ENCODE peak calls at places on chromosome 9, in nine cellular contexts. One of them, this sample, is unnamed. For H3K9me3 and H3K27me3, the result is how much of the 10 kb centered on the place peaks cover.

GRCh38 chr9:95773061-95773433 is 102.4 kb upstream of the ERCC6L2 start:
- DNase-seq in body of pancreas: no peak
- DNase-seq in MG63: peak
- DNase-seq in thyroid gland: no peak
- DNase-seq in mammary epithelial cell: no peak
- DNase-seq in psoas muscle: no peak
- DNase-seq in pancreas: no peak
- DNase-seq in IMR-90: peak
- DNase-seq in iPS DF 6.9: no peak
- DNase-seq in this sample: no peak

GRCh38 chr9:130929571-130930022 is 9.4 kb downstream of the FIBCD1 start:
- DNase-seq in body of pancreas: no peak
- DNase-seq in MG63: no peak
- DNase-seq in thyroid gland: no peak
- DNase-seq in mammary epithelial cell: no peak
- DNase-seq in psoas muscle: peak
- DNase-seq in pancreas: no peak
- DNase-seq in IMR-90: no peak
- DNase-seq in iPS DF 6.9: no peak
- DNase-seq in this sample: no peak

GRCh38 chr9:121725008-121725795 is 73.8 kb downstream of the DAB2IP start:
- DNase-seq in body of pancreas: peak
- DNase-seq in MG63: peak
- DNase-seq in thyroid gland: peak
- DNase-seq in mammary epithelial cell: peak
- DNase-seq in psoas muscle: peak
- DNase-seq in pancreas: peak
- DNase-seq in IMR-90: peak
- DNase-seq in iPS DF 6.9: no peak
- DNase-seq in this sample: peak

GRCh38 chr9:123401879-123402513 is 46.0 kb downstream of the CRB2 start:
- DNase-seq in body of pancreas: no peak
- DNase-seq in MG63: no peak
- DNase-seq in thyroid gland: peak
- DNase-seq in mammary epithelial cell: peak
- DNase-seq in psoas muscle: no peak
- DNase-seq in pancreas: no peak
- DNase-seq in IMR-90: peak
- DNase-seq in iPS DF 6.9: no peak
- DNase-seq in this sample: peak

GRCh38 chr9:13606576-13606975 is 327.1 kb upstream of the MPDZ start:
- DNase-seq in body of pancreas: no peak
- DNase-seq in MG63: no peak
- DNase-seq in thyroid gland: no peak
- DNase-seq in mammary epithelial cell: no peak
- DNase-seq in psoas muscle: no peak
- DNase-seq in pancreas: no peak
- DNase-seq in IMR-90: no peak
- DNase-seq in iPS DF 6.9: no peak
- DNase-seq in this sample: no peak

GRCh38 chr9:83070257-83070656 is 7.3 kb upstream of the RASEF start:
- DNase-seq in body of pancreas: no peak
- DNase-seq in MG63: no peak
- DNase-seq in thyroid gland: no peak
- DNase-seq in mammary epithelial cell: peak
- DNase-seq in psoas muscle: no peak
- DNase-seq in pancreas: no peak
- DNase-seq in IMR-90: peak
- DNase-seq in iPS DF 6.9: no peak
- DNase-seq in this sample: peak

GRCh38 chr9:106799146-106799545 is 63.8 kb upstream of the ZNF462 start:
- DNase-seq in body of pancreas: no peak
- DNase-seq in MG63: peak
- DNase-seq in thyroid gland: no peak
- DNase-seq in mammary epithelial cell: peak
- DNase-seq in psoas muscle: no peak
- DNase-seq in pancreas: no peak
- DNase-seq in IMR-90: peak
- DNase-seq in iPS DF 6.9: peak
- DNase-seq in this sample: peak

GRCh38 chr9:107229146-107229545 is 53.9 kb upstream of the RAD23B start:
- DNase-seq in body of pancreas: no peak
- DNase-seq in MG63: no peak
- DNase-seq in thyroid gland: no peak
- DNase-seq in mammary epithelial cell: no peak
- DNase-seq in psoas muscle: no peak
- DNase-seq in pancreas: no peak
- DNase-seq in IMR-90: peak
- DNase-seq in iPS DF 6.9: no peak
- DNase-seq in this sample: no peak

GRCh38 chr9:131087354-131087893 is 8.9 kb upstream of the AIF1L start:
- DNase-seq in body of pancreas: no peak
- DNase-seq in MG63: no peak
- DNase-seq in thyroid gland: peak
- DNase-seq in mammary epithelial cell: no peak
- DNase-seq in psoas muscle: no peak
- DNase-seq in pancreas: no peak
- DNase-seq in IMR-90: no peak
- DNase-seq in iPS DF 6.9: no peak
- DNase-seq in this sample: no peak

GRCh38 chr9:30507166-30507565 is 1877.3 kb upstream of the ACO1 start:
- DNase-seq in body of pancreas: no peak
- DNase-seq in MG63: no peak
- DNase-seq in thyroid gland: no peak
- DNase-seq in mammary epithelial cell: no peak
- DNase-seq in psoas muscle: no peak
- DNase-seq in pancreas: no peak
- DNase-seq in IMR-90: no peak
- DNase-seq in iPS DF 6.9: no peak
- DNase-seq in this sample: no peak

GRCh38 chr9:97176206-97176605 is 131.3 kb upstream of the CCDC180 start:
- DNase-seq in body of pancreas: no peak
- DNase-seq in MG63: no peak
- DNase-seq in thyroid gland: peak
- DNase-seq in mammary epithelial cell: no peak
- DNase-seq in psoas muscle: peak
- DNase-seq in pancreas: no peak
- DNase-seq in IMR-90: no peak
- DNase-seq in iPS DF 6.9: no peak
- DNase-seq in this sample: no peak

GRCh38 chr9:882416-882931 is 41.0 kb downstream of the DMRT1 start:
- DNase-seq in body of pancreas: no peak
- DNase-seq in MG63: peak
- DNase-seq in thyroid gland: no peak
- DNase-seq in mammary epithelial cell: no peak
- DNase-seq in psoas muscle: no peak
- DNase-seq in pancreas: no peak
- DNase-seq in IMR-90: no peak
- DNase-seq in iPS DF 6.9: no peak
- DNase-seq in this sample: no peak

GRCh38 chr9:86720893-86721698 is 226.2 kb downstream of the GAS1 start:
- DNase-seq in body of pancreas: no peak
- DNase-seq in MG63: no peak
- DNase-seq in thyroid gland: no peak
- DNase-seq in mammary epithelial cell: peak
- DNase-seq in psoas muscle: no peak
- DNase-seq in pancreas: no peak
- DNase-seq in IMR-90: no peak
- DNase-seq in iPS DF 6.9: no peak
- DNase-seq in this sample: no peak

GRCh38 chr9:132849168-132849831 is 28.8 kb downstream of the AK8 start:
- DNase-seq in body of pancreas: no peak
- DNase-seq in MG63: no peak
- DNase-seq in thyroid gland: no peak
- DNase-seq in mammary epithelial cell: no peak
- DNase-seq in psoas muscle: no peak
- DNase-seq in pancreas: no peak
- DNase-seq in IMR-90: no peak
- DNase-seq in iPS DF 6.9: no peak
- DNase-seq in this sample: no peak

GRCh38 chr9:113645224-113645971 is 181.9 kb downstream of the RGS3 start:
- DNase-seq in body of pancreas: no peak
- DNase-seq in MG63: no peak
- DNase-seq in thyroid gland: no peak
- DNase-seq in mammary epithelial cell: no peak
- DNase-seq in psoas muscle: no peak
- DNase-seq in pancreas: no peak
- DNase-seq in IMR-90: no peak
- DNase-seq in iPS DF 6.9: no peak
- DNase-seq in this sample: no peak

GRCh38 chr9:114988962-114989599 is 58.7 kb upstream of the TNFSF8 start:
- DNase-seq in body of pancreas: no peak
- DNase-seq in MG63: no peak
- DNase-seq in thyroid gland: no peak
- DNase-seq in mammary epithelial cell: peak
- DNase-seq in psoas muscle: no peak
- DNase-seq in pancreas: no peak
- DNase-seq in IMR-90: no peak
- DNase-seq in iPS DF 6.9: no peak
- DNase-seq in this sample: no peak

GRCh38 chr9:27771803-27772545 is 198.7 kb upstream of the C9orf72 start:
- DNase-seq in body of pancreas: no peak
- DNase-seq in MG63: no peak
- DNase-seq in thyroid gland: no peak
- DNase-seq in mammary epithelial cell: peak
- DNase-seq in psoas muscle: no peak
- DNase-seq in pancreas: no peak
- DNase-seq in IMR-90: no peak
- DNase-seq in iPS DF 6.9: peak
- DNase-seq in this sample: no peak

GRCh38 chr9:119157196-119157595 is 212.0 kb downstream of the BRINP1 start:
- DNase-seq in body of pancreas: no peak
- DNase-seq in MG63: no peak
- DNase-seq in thyroid gland: no peak
- DNase-seq in mammary epithelial cell: no peak
- DNase-seq in psoas muscle: no peak
- DNase-seq in pancreas: no peak
- DNase-seq in IMR-90: no peak
- DNase-seq in iPS DF 6.9: no peak
- DNase-seq in this sample: no peak
- H3K9me3 ChIP-seq in body of pancreas: under half
- H3K9me3 ChIP-seq in MG63: under half
- H3K9me3 ChIP-seq in thyroid gland: under half
- H3K9me3 ChIP-seq in mammary epithelial cell: under half
- H3K9me3 ChIP-seq in psoas muscle: under half
- H3K9me3 ChIP-seq in pancreas: under half
- H3K9me3 ChIP-seq in IMR-90: under half
- H3K9me3 ChIP-seq in iPS DF 6.9: under half
- H3K9me3 ChIP-seq in this sample: under half

GRCh38 chr9:129143461-129143927 is 32.3 kb downstream of the PTPA start:
- DNase-seq in body of pancreas: peak
- DNase-seq in MG63: peak
- DNase-seq in thyroid gland: peak
- DNase-seq in mammary epithelial cell: no peak
- DNase-seq in psoas muscle: peak
- DNase-seq in pancreas: peak
- DNase-seq in IMR-90: peak
- DNase-seq in iPS DF 6.9: no peak
- DNase-seq in this sample: no peak

GRCh38 chr9:129143031-129143441 is 31.8 kb downstream of the PTPA start:
- DNase-seq in body of pancreas: peak
- DNase-seq in MG63: peak
- DNase-seq in thyroid gland: peak
- DNase-seq in mammary epithelial cell: peak
- DNase-seq in psoas muscle: peak
- DNase-seq in pancreas: peak
- DNase-seq in IMR-90: peak
- DNase-seq in iPS DF 6.9: peak
- DNase-seq in this sample: peak

GRCh38 chr9:129142115-129142514 is 30.9 kb downstream of the PTPA start:
- DNase-seq in body of pancreas: no peak
- DNase-seq in MG63: no peak
- DNase-seq in thyroid gland: no peak
- DNase-seq in mammary epithelial cell: no peak
- DNase-seq in psoas muscle: no peak
- DNase-seq in pancreas: no peak
- DNase-seq in IMR-90: no peak
- DNase-seq in iPS DF 6.9: no peak
- DNase-seq in this sample: no peak

GRCh38 chr9:129141066-129142041 is 30.1 kb downstream of the PTPA start:
- DNase-seq in body of pancreas: peak
- DNase-seq in MG63: peak
- DNase-seq in thyroid gland: peak
- DNase-seq in mammary epithelial cell: peak
- DNase-seq in psoas muscle: peak
- DNase-seq in pancreas: peak
- DNase-seq in IMR-90: peak
- DNase-seq in iPS DF 6.9: no peak
- DNase-seq in this sample: peak

GRCh38 chr9:129142536-129142935 is 31.3 kb downstream of the PTPA start:
- DNase-seq in body of pancreas: no peak
- DNase-seq in MG63: no peak
- DNase-seq in thyroid gland: no peak
- DNase-seq in mammary epithelial cell: no peak
- DNase-seq in psoas muscle: no peak
- DNase-seq in pancreas: no peak
- DNase-seq in IMR-90: no peak
- DNase-seq in iPS DF 6.9: no peak
- DNase-seq in this sample: no peak
- H3K4me3 ChIP-seq in body of pancreas: no peak
- H3K4me3 ChIP-seq in MG63: no peak
- H3K4me3 ChIP-seq in thyroid gland: no peak
- H3K4me3 ChIP-seq in mammary epithelial cell: no peak
- H3K4me3 ChIP-seq in psoas muscle: peak
- H3K4me3 ChIP-seq in pancreas: no peak
- H3K4me3 ChIP-seq in IMR-90: no peak
- H3K4me3 ChIP-seq in iPS DF 6.9: no peak
- H3K4me3 ChIP-seq in this sample: peak

DNA sequence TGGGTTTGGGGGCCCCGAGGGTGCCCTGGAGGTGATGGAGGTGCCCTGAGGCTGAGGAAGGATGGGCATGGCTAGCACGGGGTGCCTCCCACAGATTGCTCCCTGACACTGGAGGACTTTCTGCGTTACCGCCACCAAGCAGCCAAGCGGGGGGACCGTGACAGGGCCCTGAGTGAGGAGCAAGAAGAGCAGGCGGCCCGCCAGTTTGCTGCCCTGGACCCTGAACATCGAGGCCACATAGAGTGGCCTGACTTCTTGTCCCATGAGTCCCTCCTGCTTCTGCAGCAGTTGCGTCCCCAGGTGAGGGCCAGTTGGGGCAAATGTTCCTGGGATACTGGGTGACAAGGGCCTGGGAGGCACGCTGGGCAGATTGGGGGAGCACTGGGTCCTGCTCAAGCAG is 13.1 kb upstream of the DNAJB5 start:
- DNase-seq in body of pancreas: no peak
- DNase-seq in MG63: no peak
- DNase-seq in thyroid gland: no peak
- DNase-seq in mammary epithelial cell: no peak
- DNase-seq in psoas muscle: no peak
- DNase-seq in pancreas: no peak
- DNase-seq in IMR-90: no peak
- DNase-seq in iPS DF 6.9: no peak
- DNase-seq in this sample: no peak
- H3K27me3 ChIP-seq in body of pancreas: under half
- H3K27me3 ChIP-seq in MG63: under half
- H3K27me3 ChIP-seq in thyroid gland: under half
- H3K27me3 ChIP-seq in mammary epithelial cell: under half
- H3K27me3 ChIP-seq in psoas muscle: under half
- H3K27me3 ChIP-seq in pancreas: under half
- H3K27me3 ChIP-seq in IMR-90: under half
- H3K27me3 ChIP-seq in iPS DF 6.9: under half
- H3K27me3 ChIP-seq in this sample: under half

GRCh38 chr9:40884072-40884901 is 244.2 kb downstream of the FOXD4L6 start:
- DNase-seq in body of pancreas: no peak
- DNase-seq in MG63: no peak
- DNase-seq in thyroid gland: no peak
- DNase-seq in mammary epithelial cell: no peak
- DNase-seq in psoas muscle: peak
- DNase-seq in pancreas: no peak
- DNase-seq in IMR-90: no peak
- DNase-seq in iPS DF 6.9: no peak
- DNase-seq in this sample: no peak
- H3K9me3 ChIP-seq in body of pancreas: under half
- H3K9me3 ChIP-seq in MG63: under half
- H3K9me3 ChIP-seq in thyroid gland: under half
- H3K9me3 ChIP-seq in mammary epithelial cell: under half
- H3K9me3 ChIP-seq in psoas muscle: half or more
- H3K9me3 ChIP-seq in pancreas: under half
- H3K9me3 ChIP-seq in IMR-90: under half
- H3K9me3 ChIP-seq in iPS DF 6.9: under half
- H3K9me3 ChIP-seq in this sample: under half

This sample was measured in AG04450.